ENCODE peak calls at places on chromosomes 12 and 14, in seven cellular contexts. U is brain microvascular endothelial cell, S is nephron progenitor cell, J is bronchial epithelial cell, Q is fibroblast of pulmonary artery, Z is kidney epithelial cell, A is upper lobe of right lung. R is an unnamed sample.

GRCh38 chr12:109932878-109933503 is 32.9 kb downstream of the TCHP start:
- DNase-seq in U (no peak), S (no peak), J (no peak), Q (no peak), Z (no peak), A (no peak), R (no peak)

GRCh38 chr12:41466762-41467270 is 278.7 kb downstream of the PDZRN4 start:
- DNase-seq in U (no peak), S (peak), J (no peak), Q (peak), Z (no peak), A (no peak), R (no peak)

GRCh38 chr12:120012067-120012621 is 23.1 kb downstream of the BICDL1 start:
- DNase-seq in U (peak), S (peak), J (peak), Q (peak), Z (no peak), A (no peak), R (no peak)

GRCh38 chr12:13387074-13387473 is 190.5 kb downstream of the EMP1 start:
- DNase-seq in U (no peak), S (no peak), J (peak), Q (no peak), Z (no peak), A (no peak), R (no peak)

GRCh38 chr12:132413931-132414588 is 75.9 kb upstream of the FBRSL1 start:
- DNase-seq in U (no peak), S (peak), J (no peak), Q (no peak), Z (no peak), A (no peak), R (no peak)

GRCh38 chr12:89261210-89261609 is 91.1 kb downstream of the DUSP6 start:
- DNase-seq in U (no peak), S (no peak), J (no peak), Q (no peak), Z (no peak), A (no peak), R (no peak)

GRCh38 chr12:114655934-114656697 is 27.9 kb downstream of the TBX3 start:
- DNase-seq in U (peak), S (no peak), J (no peak), Q (peak), Z (no peak), A (no peak), R (peak)

GRCh38 chr12:17079251-17079909 is 473.4 kb upstream of the LMO3 start:
- DNase-seq in U (no peak), S (no peak), J (peak), Q (no peak), Z (no peak), A (no peak), R (no peak)

GRCh38 chr12:51399893-51400292 is 8.7 kb upstream of the GALNT6 start:
- DNase-seq in U (no peak), S (no peak), J (no peak), Q (no peak), Z (no peak), A (no peak), R (no peak)

GRCh38 chr12:4421590-4422031 is 24.0 kb downstream of the FGF6 start:
- DNase-seq in U (peak), S (peak), J (peak), Q (peak), Z (no peak), A (no peak), R (peak)

GRCh38 chr12:1217191-1217949 is 226.3 kb downstream of the ERC1 start:
- DNase-seq in U (peak), S (peak), J (peak), Q (peak), Z (peak), A (no peak), R (peak)

GRCh38 chr12:45483571-45483970 is 245.9 kb upstream of the ARID2 start:
- DNase-seq in U (no peak), S (no peak), J (no peak), Q (peak), Z (no peak), A (no peak), R (no peak)

GRCh38 chr12:2169964-2170363 is 117.2 kb downstream of the CACNA1C start:
- DNase-seq in U (no peak), S (no peak), J (no peak), Q (no peak), Z (no peak), A (no peak), R (no peak)

GRCh38 chr12:1880153-1880845 is 38.2 kb downstream of the CACNA2D4 start:
- DNase-seq in U (no peak), S (no peak), J (no peak), Q (no peak), Z (no peak), A (no peak), R (no peak)

GRCh38 chr14:85088231-85088630 is 441.7 kb upstream of the FLRT2 start:
- DNase-seq in U (no peak), S (no peak), J (peak), Q (peak), Z (no peak), A (no peak), R (no peak)

GRCh38 chr12:34292736-34293625 is 270.7 kb downstream of the ALG10 start:
- DNase-seq in U (no peak), S (no peak), J (no peak), Q (no peak), Z (no peak), A (peak), R (no peak)

GRCh38 chr12:57296291-57296690 is 45.3 kb upstream of the STAC3 start:
- DNase-seq in U (no peak), S (no peak), J (no peak), Q (no peak), Z (no peak), A (no peak), R (no peak)

GRCh38 chr12:127257366-127257935 is 1009.5 kb upstream of the TMEM132C start:
- DNase-seq in U (peak), S (no peak), J (peak), Q (peak), Z (no peak), A (no peak), R (no peak)

GRCh38 chr12:121787063-121787774 is 6.3 kb downstream of the RHOF start:
- DNase-seq in U (no peak), S (no peak), J (no peak), Q (no peak), Z (no peak), A (peak), R (no peak)

GRCh38 chr14:24058951-24059475 is 7.2 kb downstream of the CARMIL3 start:
- DNase-seq in U (no peak), S (no peak), J (no peak), Q (no peak), Z (no peak), A (peak), R (no peak)

GRCh38 chr14:100810861-100811461 is 15.0 kb upstream of the MEG3 start:
- DNase-seq in U (no peak), S (no peak), J (no peak), Q (peak), Z (no peak), A (no peak), R (no peak)

GRCh38 chr14:91360490-91361235 is 57.0 kb downstream of the CCDC88C start:
- DNase-seq in U (no peak), S (no peak), J (no peak), Q (no peak), Z (no peak), A (no peak), R (no peak)

GRCh38 chr14:91358654-91359210 is 58.9 kb downstream of the CCDC88C start:
- DNase-seq in U (no peak), S (no peak), J (peak), Q (no peak), Z (no peak), A (no peak), R (no peak)

GRCh38 chr14:91363776-91364523 is 53.7 kb downstream of the CCDC88C start:
- DNase-seq in U (no peak), S (no peak), J (no peak), Q (no peak), Z (no peak), A (no peak), R (no peak)

GRCh38 chr14:91364524-91365270 is 52.9 kb downstream of the CCDC88C start:
- DNase-seq in U (no peak), S (no peak), J (no peak), Q (no peak), Z (no peak), A (no peak), R (no peak)

GRCh38 chr14:91361236-91361811 is 56.3 kb downstream of the CCDC88C start:
- DNase-seq in U (no peak), S (no peak), J (peak), Q (peak), Z (no peak), A (peak), R (no peak)
- TF ChIP-seq CTCF in U (no peak), S (no peak), J (no peak), Q (no peak), Z (no peak), A (no peak), R (no peak)

GRCh38 chr12:49609059-49609874 is 3.8 kb upstream of the FAM186B start:
- DNase-seq in U (no peak), S (no peak), J (no peak), Q (no peak), Z (no peak), A (no peak), R (no peak)

GRCh38 chr12:49615725-49616124 is 7.6 kb upstream of the PRPF40B start:
- DNase-seq in U (no peak), S (no peak), J (peak), Q (peak), Z (no peak), A (no peak), R (no peak)

GRCh38 chr12:49612210-49612609 is 6.8 kb upstream of the FAM186B start:
- DNase-seq in U (no peak), S (no peak), J (no peak), Q (no peak), Z (no peak), A (no peak), R (no peak)

GRCh38 chr12:49609875-49610154 is 4.4 kb upstream of the FAM186B start:
- DNase-seq in U (no peak), S (no peak), J (peak), Q (peak), Z (no peak), A (no peak), R (no peak)
- TF ChIP-seq CTCF in U (peak), S (no peak), J (peak), Q (peak), Z (no peak), A (no peak), R (no peak)

GRCh38 chr12:15788266-15789214 is 648 bp downstream of the EPS8 start:
- DNase-seq in U (no peak), S (peak), J (peak), Q (peak), Z (no peak), A (peak), R (peak)

GRCh38 chr12:15794196-15794595 is 5.0 kb upstream of the EPS8 start:
- DNase-seq in U (no peak), S (no peak), J (no peak), Q (no peak), Z (no peak), A (no peak), R (no peak)

GRCh38 chr12:15787801-15788200 is 1.4 kb downstream of the EPS8 start:
- DNase-seq in U (no peak), S (no peak), J (no peak), Q (no peak), Z (no peak), A (no peak), R (no peak)

GRCh38 chr12:15794836-15795235 is 5.6 kb upstream of the EPS8 start:
- DNase-seq in U (no peak), S (no peak), J (no peak), Q (no peak), Z (no peak), A (no peak), R (no peak)

GRCh38 chr12:15789215-15790171 is at the start of gene EPS8:
- DNase-seq in U (peak), S (peak), J (peak), Q (peak), Z (peak), A (peak), R (peak)
- TF ChIP-seq CTCF in U (peak), S (no peak), J (peak), Q (no peak), Z (peak), A (no peak), R (no peak)

GRCh38 chr14:33441633-33442032 is 503.0 kb downstream of the NPAS3 start:
- DNase-seq in U (no peak), S (no peak), J (no peak), Q (no peak), Z (no peak), A (no peak), R (no peak)
- TF ChIP-seq CTCF in U (no peak), S (no peak), J (no peak), Q (no peak), Z (no peak), A (no peak), R (no peak)

DNA sequence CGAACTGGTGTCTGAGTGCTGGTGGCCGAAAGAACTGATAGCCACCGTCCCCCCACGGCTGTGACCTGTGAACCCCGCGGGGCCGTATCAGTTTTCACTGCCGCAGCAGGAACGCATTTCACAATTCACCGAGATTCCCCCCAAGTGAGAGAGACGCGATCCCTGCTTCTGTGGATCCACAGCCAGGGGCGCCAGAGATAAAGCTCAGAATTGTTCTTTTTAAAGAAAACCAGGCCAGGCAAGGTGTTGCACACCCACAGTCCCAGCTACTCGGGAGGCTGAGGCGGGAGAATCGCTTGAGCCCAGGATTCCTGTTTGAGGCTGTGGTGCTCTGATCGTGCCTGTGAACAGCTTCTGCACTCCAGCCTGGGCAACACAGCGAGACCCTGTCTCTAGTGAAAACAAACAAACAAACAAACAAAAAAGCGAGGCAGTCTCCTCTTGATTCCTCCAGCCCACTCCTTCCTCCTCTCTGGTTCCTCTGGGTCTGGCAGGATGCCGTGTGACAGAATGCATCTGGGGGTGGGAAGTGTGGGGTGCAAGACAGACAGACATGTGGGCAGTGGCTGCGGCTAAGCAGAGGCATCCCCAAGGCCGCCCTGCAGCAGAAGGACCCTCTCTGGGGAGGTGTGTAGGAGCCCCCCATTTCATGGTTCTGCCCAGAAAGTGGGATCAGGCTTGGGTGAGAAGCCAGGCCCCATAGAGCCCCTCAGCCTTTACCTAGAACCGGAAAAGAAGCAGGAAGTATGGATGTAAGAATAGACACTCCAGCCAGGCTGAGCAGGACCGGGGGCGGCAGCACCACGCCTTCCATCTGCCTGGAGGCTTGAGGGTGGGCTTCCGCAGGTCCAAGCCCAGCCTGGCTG is 39.2 kb upstream of the PPP1R13B start:
- DNase-seq in U (no peak), S (peak), J (no peak), Q (peak), Z (no peak), A (no peak), R (no peak)
- TF ChIP-seq CTCF in U (peak), S (peak), J (peak), Q (peak), Z (peak), A (no peak), R (no peak)

DNA sequence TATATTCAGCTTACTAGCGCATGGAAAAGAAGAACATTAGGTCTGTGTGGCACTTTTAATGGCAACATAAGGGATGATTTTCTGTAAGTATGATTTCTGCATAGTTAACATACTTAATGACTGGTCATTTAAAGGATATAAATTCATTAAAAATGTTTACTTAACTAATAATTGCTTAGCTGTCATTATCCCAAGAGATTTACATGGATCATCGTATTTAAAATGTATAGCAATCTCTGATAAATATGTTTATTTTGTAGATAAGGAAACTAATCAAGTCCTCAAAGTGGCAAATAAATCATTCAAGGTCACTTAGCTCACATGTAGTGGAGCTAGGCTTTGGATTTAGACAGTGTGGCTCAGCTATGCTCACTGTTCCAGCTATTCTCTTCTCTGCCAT is 158.6 kb downstream of the OTOGL start:
- DNase-seq in U (no peak), S (no peak), J (no peak), Q (no peak), Z (no peak), A (no peak), R (no peak)
- TF ChIP-seq CTCF in U (no peak), S (no peak), J (no peak), Q (no peak), Z (no peak), A (no peak), R (no peak)

DNA sequence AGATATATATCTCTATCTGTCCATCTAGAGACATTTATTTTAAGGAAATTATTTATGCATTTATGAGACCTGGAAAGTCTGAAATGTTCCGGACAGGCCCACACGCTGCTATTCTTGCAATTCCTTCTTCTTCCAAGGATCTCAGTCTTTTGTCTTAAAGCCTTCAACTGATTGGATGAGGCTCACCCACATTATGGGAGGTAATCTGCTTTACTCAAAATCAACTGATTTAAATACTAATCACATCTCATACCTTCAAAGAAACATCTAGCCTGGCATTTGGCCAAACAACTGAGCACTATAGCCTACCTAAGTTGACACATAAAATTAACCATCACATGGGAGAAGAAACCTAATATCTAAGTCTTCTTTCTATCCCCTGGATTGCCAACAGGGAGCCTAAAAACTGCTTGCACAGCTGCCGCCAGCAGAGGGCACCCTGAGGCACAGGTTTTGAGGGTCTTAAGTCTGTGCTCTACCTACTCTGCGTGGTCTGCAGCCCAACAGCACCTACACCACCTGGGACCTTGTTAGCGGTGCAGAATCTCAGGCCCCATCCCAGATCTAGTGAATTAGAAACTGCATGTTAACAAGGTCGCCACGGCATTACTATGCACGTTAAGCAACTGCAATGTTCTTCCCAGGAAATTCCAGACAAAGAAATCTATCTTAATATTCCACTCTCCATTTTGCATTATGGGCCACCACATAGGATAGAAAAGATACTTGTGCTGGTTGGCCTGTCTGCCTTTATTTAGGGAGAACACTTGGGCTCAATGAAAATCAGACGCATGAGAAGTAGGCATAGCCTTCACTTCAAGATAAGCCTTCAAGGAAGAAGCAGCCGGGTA is 249.7 kb downstream of the FOXG1 start:
- DNase-seq in U (peak), S (peak), J (peak), Q (peak), Z (no peak), A (peak), R (peak)
- TF ChIP-seq CTCF in U (peak), S (peak), J (peak), Q (peak), Z (peak), A (peak), R (peak)

DNA sequence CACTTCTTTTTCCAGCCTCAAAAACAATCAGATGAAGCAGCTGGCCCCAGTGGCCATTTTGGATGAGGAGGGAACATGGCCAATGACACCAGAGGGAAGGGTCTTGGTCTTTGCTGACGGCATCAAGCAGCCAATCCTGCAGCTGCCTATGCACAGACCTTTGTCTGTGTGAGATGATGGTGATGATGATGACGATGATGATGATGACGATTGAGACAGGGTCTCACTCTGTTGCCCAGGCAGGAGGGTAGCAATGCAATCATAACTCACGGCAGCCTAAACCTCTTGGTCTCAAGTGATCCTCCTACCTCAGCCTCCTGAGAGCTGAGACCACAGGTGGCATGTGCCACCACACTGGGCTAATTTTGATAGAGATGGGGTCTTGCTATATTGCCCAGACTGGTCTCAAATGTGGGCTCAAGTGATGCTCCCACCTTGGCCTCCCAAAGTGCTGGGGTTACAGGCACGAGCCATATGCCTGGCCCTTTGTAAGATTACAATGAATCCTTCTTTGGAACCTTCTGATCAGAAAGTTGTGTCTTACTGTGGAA is 26.5 kb upstream of the NCOR2 start:
- DNase-seq in U (no peak), S (no peak), J (no peak), Q (no peak), Z (no peak), A (no peak), R (no peak)
- TF ChIP-seq CTCF in U (no peak), S (no peak), J (no peak), Q (no peak), Z (no peak), A (no peak), R (no peak)

R was measured in endothelial cell of umbilical vein.